ENCODE peak calls at places on chromosomes 2 and 18, in six cellular contexts. O is NCI-H345, W is NCI-H2081, X is activated B cell treated with CpG ODN at 0.5 μM for 24 hours, K is T-cell, C is ELR. Q is an unnamed sample.

GRCh38 chr2:191376981-191377629 is 131.9 kb downstream of the MYO1B start:
- DNase-seq in K (no peak), W (no peak), X (no peak), O (no peak), C (peak; percentile 95), Q (peak; percentile 28)

GRCh38 chr18:77749189-77749588 is 499.5 kb downstream of the GALR1 start:
- DNase-seq in C (no peak), X (no peak), W (no peak), O (no peak), K (no peak), Q (no peak)

GRCh38 chr18:38695559-38696270 is 1130.1 kb upstream of the CELF4 start:
- DNase-seq in W (no peak), O (no peak), K (no peak), X (no peak), C (no peak), Q (no peak)

GRCh38 chr2:118981627-118982026 is 39.6 kb downstream of the MARCO start:
- DNase-seq in K (no peak), X (no peak), O (no peak), C (no peak), W (no peak), Q (no peak)

GRCh38 chr2:122864728-122865127 is 1109.3 kb downstream of the TSN start:
- DNase-seq in X (no peak), C (no peak), O (peak; percentile 2), W (no peak), K (no peak), Q (no peak)

GRCh38 chr2:211798868-211799267 is 739.7 kb downstream of the ERBB4 start:
- DNase-seq in W (no peak), X (no peak), C (no peak), K (no peak), O (no peak), Q (no peak)

GRCh38 chr2:210568108-210568507 is 11.7 kb downstream of the CPS1 start:
- DNase-seq in C (no peak), W (no peak), K (no peak), X (no peak), O (no peak), Q (no peak)

GRCh38 chr2:39782591-39782990 is 3.5 kb upstream of the THUMPD2 start:
- DNase-seq in C (no peak), O (no peak), W (no peak), K (no peak), X (no peak), Q (no peak)

GRCh38 chr2:23687713-23688112 is 239.2 kb downstream of the ATAD2B start:
- DNase-seq in X (no peak), C (no peak), K (no peak), W (no peak), O (no peak), Q (no peak)

GRCh38 chr18:36419188-36419912 is 121.8 kb downstream of the FHOD3 start:
- DNase-seq in X (no peak), W (no peak), O (no peak), C (no peak), K (no peak), Q (no peak)

GRCh38 chr2:203394519-203395227 is 66.5 kb downstream of the ABI2 start:
- DNase-seq in W (no peak), C (no peak), O (no peak), K (no peak), X (no peak), Q (no peak)

GRCh38 chr2:1910562-1911256 is 166.4 kb upstream of the PXDN start:
- DNase-seq in W (no peak), X (no peak), C (peak; percentile 1), O (no peak), K (no peak), Q (no peak)

GRCh38 chr2:226478121-226478809 is 321.4 kb downstream of the IRS1 start:
- DNase-seq in W (no peak), O (no peak), C (peak; percentile 96), K (no peak), X (no peak), Q (no peak)

GRCh38 chr2:28979576-28980366 is 1.3 kb upstream of the TOGARAM2 start:
- DNase-seq in O (no peak), K (no peak), X (no peak), C (no peak), W (no peak), Q (no peak)

GRCh38 chr18:2515408-2515807 is 55.9 kb downstream of the METTL4 start:
- DNase-seq in K (no peak), X (no peak), W (no peak), O (no peak), C (peak; percentile 96), Q (no peak)

GRCh38 chr2:233418761-233419625 is 64.7 kb downstream of the DGKD start:
- DNase-seq in W (no peak), O (no peak), C (peak; percentile 77), X (peak; percentile 56), K (peak; percentile 57), Q (no peak)

GRCh38 chr2:127103243-127104165 is 3.5 kb downstream of the BIN1 start:
- DNase-seq in C (no peak), X (no peak), W (no peak), K (no peak), O (no peak), Q (no peak)

GRCh38 chr18:47035156-47035671 is at the start of gene ELOA2:
- DNase-seq in C (no peak), O (no peak), K (no peak), W (no peak), X (no peak), Q (no peak)

GRCh38 chr2:237184192-237184922 is 98.7 kb downstream of the COPS8 start:
- DNase-seq in X (no peak), K (no peak), C (peak; percentile 98), O (no peak), W (no peak), Q (no peak)

GRCh38 chr2:191501390-191502168 is 176.4 kb upstream of the NABP1 start:
- DNase-seq in X (no peak), C (peak; percentile 71), K (no peak), W (no peak), O (no peak), Q (peak; percentile 50)

GRCh38 chr2:129885735-129886134 is 93.7 kb upstream of the RAB6C start:
- DNase-seq in X (no peak), C (no peak), W (no peak), O (no peak), K (no peak), Q (no peak)

GRCh38 chr2:215884741-215885140 is 128.6 kb downstream of the MREG start:
- DNase-seq in W (no peak), X (no peak), C (no peak), K (no peak), O (no peak), Q (no peak)

GRCh38 chr2:238786379-238786778 is 61.5 kb upstream of the TWIST2 start:
- DNase-seq in O (no peak), K (no peak), C (peak; percentile 65), W (no peak), X (no peak), Q (no peak)

GRCh38 chr2:174572556-174572955 is 25.0 kb downstream of the WIPF1 start:
- DNase-seq in K (no peak), X (no peak), O (no peak), C (no peak), W (no peak), Q (no peak)

GRCh38 chr2:99467390-99467789 is 22.4 kb downstream of the REV1 start:
- DNase-seq in K (no peak), C (no peak), O (no peak), X (no peak), W (no peak), Q (no peak)